ENCODE peak calls at places on chromosomes 2 and 18, in nine cellular contexts. J is NCI-H226; Q is non-pigmented ciliary epithelial cell; M is epithelial cell of proximal tubule; B is activated T-helper 1 cell treated with anti-CD3 and anti-CD28 coated beads, Interleukin-12 subunit alpha, Interleukin-12 subunit beta, Interleukin-2, Interleukin-4 antibody, amounts not matched to agents 30 ng/mL and 10 ng/mL and 1 ng/mL, durations not matched to agents 14 hours and 24 hours and 36 hours; Z is NCI-H345; L is amygdala; F is NCI-H1092; Y is transverse colon. D is an unnamed sample.

GRCh38 chr2:168348076-168348475 is 100.7 kb upstream of the STK39 start:
- DNase-seq in J (peak), Q (no peak), M (no peak), B (no peak), Z (peak), L (no peak), F (no peak), Y (peak), D (no peak)

GRCh38 chr2:231104115-231104713 is 20.6 kb downstream of the HTR2B start:
- DNase-seq in J (no peak), Q (peak), M (no peak), B (peak), Z (peak), L (peak), F (no peak), Y (peak), D (peak)

GRCh38 chr2:168801456-168801855 is 981 bp upstream of the NOSTRIN start:
- DNase-seq in J (no peak), Q (no peak), M (no peak), B (no peak), Z (no peak), L (no peak), F (no peak), Y (no peak), D (no peak)

GRCh38 chr2:241813080-241813805 is 4.2 kb downstream of the NEU4 start:
- DNase-seq in J (no peak), Q (no peak), M (no peak), B (no peak), Z (no peak), L (no peak), F (no peak), Y (peak), D (no peak)

GRCh38 chr2:170486730-170487129 is 228.4 kb upstream of the SP5 start:
- DNase-seq in J (no peak), Q (no peak), M (no peak), B (no peak), Z (no peak), L (no peak), F (no peak), Y (no peak), D (no peak)

GRCh38 chr18:38493991-38494559 is 928.5 kb upstream of the CELF4 start:
- DNase-seq in J (peak), Q (no peak), M (no peak), B (no peak), Z (no peak), L (no peak), F (no peak), Y (no peak), D (peak)

GRCh38 chr2:36489296-36489695 is 108.7 kb downstream of the FEZ2 start:
- DNase-seq in J (peak), Q (peak), M (no peak), B (no peak), Z (no peak), L (no peak), F (no peak), Y (no peak), D (no peak)

GRCh38 chr18:27014841-27015240 is 149.3 kb upstream of the AQP4 start:
- DNase-seq in J (no peak), Q (no peak), M (no peak), B (no peak), Z (no peak), L (no peak), F (no peak), Y (no peak), D (no peak)

GRCh38 chr18:62659698-62660097 is 55.6 kb upstream of the PHLPP1 start:
- DNase-seq in J (no peak), Q (no peak), M (no peak), B (no peak), Z (no peak), L (no peak), F (no peak), Y (no peak), D (no peak)

GRCh38 chr2:44844651-44845270 is 96.7 kb upstream of the SIX3 start:
- DNase-seq in J (peak), Q (no peak), M (no peak), B (no peak), Z (no peak), L (no peak), F (no peak), Y (no peak), D (no peak)

GRCh38 chr2:24050041-24050655 is 607 bp downstream of the FKBP1B start:
- DNase-seq in J (no peak), Q (no peak), M (no peak), B (no peak), Z (no peak), L (peak), F (no peak), Y (peak), D (no peak)

GRCh38 chr2:79005211-79005610 is 20.3 kb upstream of the REG3G start:
- DNase-seq in J (no peak), Q (no peak), M (no peak), B (no peak), Z (no peak), L (no peak), F (no peak), Y (no peak), D (no peak)

GRCh38 chr2:23322813-23323212 is 62.2 kb upstream of the KLHL29 start:
- DNase-seq in J (no peak), Q (no peak), M (no peak), B (no peak), Z (no peak), L (no peak), F (no peak), Y (no peak), D (no peak)

GRCh38 chr2:233112261-233113113 is 52.3 kb downstream of the INPP5D start:
- DNase-seq in J (no peak), Q (no peak), M (no peak), B (no peak), Z (no peak), L (no peak), F (no peak), Y (no peak), D (no peak)

GRCh38 chr18:21735452-21736015 is 5.1 kb upstream of the MIB1 start:
- DNase-seq in J (no peak), Q (no peak), M (no peak), B (no peak), Z (no peak), L (no peak), F (no peak), Y (peak), D (no peak)